ENCODE peak calls at places on chromosomes 7 and 10, in six cellular contexts. One of them, this sample, is unnamed.

GRCh38 chr10:117318909-117319308 is 56.3 kb downstream of the PDZD8 start:
- DNase-seq in IMR-90: peak; percentile 35
- DNase-seq in H9: no peak
- DNase-seq in mesenchymal stem cell: no peak
- DNase-seq in H1: no peak
- DNase-seq in mesendoderm: no peak
- DNase-seq in this sample: no peak

GRCh38 chr7:155228459-155228845 is 69.2 kb upstream of the INSIG1 start:
- DNase-seq in H1: no peak
- DNase-seq in mesenchymal stem cell: peak; percentile 17
- DNase-seq in H9: no peak
- DNase-seq in mesendoderm: no peak
- DNase-seq in IMR-90: peak; percentile 45
- DNase-seq in this sample: no peak

GRCh38 chr7:35781200-35781701 is 19.6 kb upstream of the SEPTIN7 start:
- DNase-seq in IMR-90: peak; percentile 63
- DNase-seq in H9: no peak
- DNase-seq in mesendoderm: no peak
- DNase-seq in mesenchymal stem cell: peak; percentile 80
- DNase-seq in H1: no peak
- DNase-seq in this sample: no peak

GRCh38 chr10:74558897-74559296 is 267.5 kb upstream of the KAT6B start:
- DNase-seq in H9: no peak
- DNase-seq in H1: no peak
- DNase-seq in mesendoderm: peak; percentile 18
- DNase-seq in IMR-90: no peak
- DNase-seq in mesenchymal stem cell: no peak
- DNase-seq in this sample: no peak

GRCh38 chr7:158705234-158705890 is 758 bp upstream of the NCAPG2 start:
- DNase-seq in mesenchymal stem cell: peak; percentile 31
- DNase-seq in mesendoderm: peak; percentile 12
- DNase-seq in H1: no peak
- DNase-seq in H9: no peak
- DNase-seq in IMR-90: no peak
- DNase-seq in this sample: no peak

GRCh38 chr7:11533229-11533820 is 298.7 kb downstream of the THSD7A start:
- DNase-seq in mesenchymal stem cell: no peak
- DNase-seq in mesendoderm: no peak
- DNase-seq in H9: no peak
- DNase-seq in IMR-90: no peak
- DNase-seq in H1: no peak
- DNase-seq in this sample: no peak

GRCh38 chr7:6307762-6308161 is 35.3 kb upstream of the CYTH3 start:
- DNase-seq in mesenchymal stem cell: no peak
- DNase-seq in IMR-90: no peak
- DNase-seq in H9: peak; percentile 37
- DNase-seq in mesendoderm: no peak
- DNase-seq in H1: no peak
- DNase-seq in this sample: no peak

GRCh38 chr7:106812027-106812643 is 52.9 kb upstream of the PIK3CG start:
- DNase-seq in H1: no peak
- DNase-seq in IMR-90: no peak
- DNase-seq in mesenchymal stem cell: no peak
- DNase-seq in mesendoderm: no peak
- DNase-seq in H9: no peak
- DNase-seq in this sample: no peak

GRCh38 chr7:14085901-14086300 is 96.4 kb upstream of the ETV1 start:
- DNase-seq in H1: no peak
- DNase-seq in mesendoderm: peak; percentile 12
- DNase-seq in IMR-90: no peak
- DNase-seq in mesenchymal stem cell: peak; percentile 4
- DNase-seq in H9: no peak
- DNase-seq in this sample: no peak

GRCh38 chr7:128744366-128744905 is 5.3 kb downstream of the CALU start:
- DNase-seq in H9: no peak
- DNase-seq in mesenchymal stem cell: no peak
- DNase-seq in mesendoderm: no peak
- DNase-seq in H1: no peak
- DNase-seq in IMR-90: no peak
- DNase-seq in this sample: no peak

GRCh38 chr7:128742206-128742605 is 3.0 kb downstream of the CALU start:
- DNase-seq in H1: no peak
- DNase-seq in H9: no peak
- DNase-seq in mesenchymal stem cell: peak; percentile 41
- DNase-seq in IMR-90: peak; percentile 66
- DNase-seq in mesendoderm: no peak
- DNase-seq in this sample: no peak

GRCh38 chr7:128740996-128741395 is 1.8 kb downstream of the CALU start:
- DNase-seq in IMR-90: no peak
- DNase-seq in mesendoderm: no peak
- DNase-seq in mesenchymal stem cell: peak; percentile 32
- DNase-seq in H1: no peak
- DNase-seq in H9: no peak
- DNase-seq in this sample: no peak

GRCh38 chr7:128741491-128741890 is 2.3 kb downstream of the CALU start:
- DNase-seq in IMR-90: no peak
- DNase-seq in H9: no peak
- DNase-seq in mesenchymal stem cell: no peak
- DNase-seq in H1: no peak
- DNase-seq in mesendoderm: no peak
- DNase-seq in this sample: no peak

GRCh38 chr7:128743112-128743772 is 4.1 kb downstream of the CALU start:
- DNase-seq in mesendoderm: no peak
- DNase-seq in mesenchymal stem cell: peak; percentile 56
- DNase-seq in H9: no peak
- DNase-seq in IMR-90: no peak
- DNase-seq in H1: no peak
- DNase-seq in this sample: no peak
- H2BK15ac ChIP-seq in mesendoderm: no peak overlapping the region
- H2BK15ac ChIP-seq in mesenchymal stem cell: no peak overlapping the region
- H2BK15ac ChIP-seq in H9: no peak overlapping the region
- H2BK15ac ChIP-seq in IMR-90: no peak overlapping the region
- H2BK15ac ChIP-seq in H1: no peak overlapping the region
- H2BK15ac ChIP-seq in this sample: no peak overlapping the region

GRCh38 chr7:55081067-55081853 is 62.4 kb downstream of the EGFR start:
- DNase-seq in IMR-90: no peak
- DNase-seq in H9: no peak
- DNase-seq in mesenchymal stem cell: no peak
- DNase-seq in H1: no peak
- DNase-seq in mesendoderm: no peak
- DNase-seq in this sample: no peak

GRCh38 chr7:55078465-55079372 is 59.9 kb downstream of the EGFR start:
- DNase-seq in H1: no peak
- DNase-seq in mesenchymal stem cell: no peak
- DNase-seq in H9: peak; percentile 72
- DNase-seq in IMR-90: no peak
- DNase-seq in mesendoderm: peak; percentile 54
- DNase-seq in this sample: no peak

GRCh38 chr7:55077581-55078410 is 59.0 kb downstream of the EGFR start:
- DNase-seq in mesenchymal stem cell: no peak
- DNase-seq in IMR-90: no peak
- DNase-seq in H1: no peak
- DNase-seq in H9: no peak
- DNase-seq in mesendoderm: no peak
- DNase-seq in this sample: no peak

GRCh38 chr7:55081854-55082603 is 63.2 kb downstream of the EGFR start:
- DNase-seq in mesenchymal stem cell: no peak
- DNase-seq in IMR-90: peak; percentile 21
- DNase-seq in mesendoderm: no peak
- DNase-seq in H9: no peak
- DNase-seq in H1: no peak
- DNase-seq in this sample: no peak

DNA sequence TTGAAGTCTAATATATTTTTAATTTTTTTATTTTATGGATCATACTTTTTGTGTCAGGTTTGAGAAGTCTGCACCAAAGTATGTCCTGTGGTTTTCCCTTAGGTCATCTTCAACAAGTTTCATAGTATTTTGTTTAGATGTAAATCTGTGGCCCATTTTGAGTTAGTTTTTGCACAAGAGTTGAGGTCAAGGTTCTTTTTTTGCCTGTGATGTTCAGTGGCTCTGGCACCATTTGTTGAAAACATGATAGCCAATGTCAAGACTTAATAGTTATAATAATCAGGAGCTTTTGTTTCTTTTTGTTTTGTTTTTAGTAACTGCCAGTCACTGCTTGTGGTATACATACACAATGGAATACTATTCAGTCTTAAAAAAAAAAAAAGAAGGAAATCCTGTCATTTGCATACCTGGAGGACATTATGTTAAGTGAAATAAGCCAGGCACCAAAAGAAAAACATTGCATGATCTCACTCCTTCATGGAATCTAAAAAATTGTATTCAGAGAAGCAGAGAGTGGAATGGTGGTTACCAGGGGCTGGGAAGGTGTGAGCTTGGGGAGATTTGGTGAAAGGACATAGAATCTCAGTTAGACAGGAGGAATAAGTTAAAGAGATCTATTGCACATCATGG is 61.3 kb downstream of the EGFR start:
- DNase-seq in mesenchymal stem cell: no peak
- DNase-seq in H9: no peak
- DNase-seq in mesendoderm: no peak
- DNase-seq in H1: no peak
- DNase-seq in IMR-90: no peak
- DNase-seq in this sample: no peak
- H2BK15ac ChIP-seq in mesenchymal stem cell: no peak overlapping the region
- H2BK15ac ChIP-seq in H9: no peak overlapping the region
- H2BK15ac ChIP-seq in mesendoderm: no peak overlapping the region
- H2BK15ac ChIP-seq in H1: no peak overlapping the region
- H2BK15ac ChIP-seq in IMR-90: no peak overlapping the region
- H2BK15ac ChIP-seq in this sample: no peak overlapping the region

GRCh38 chr7:74225400-74225799 is 15.6 kb downstream of the LAT2 start:
- DNase-seq in IMR-90: no peak
- DNase-seq in H1: no peak
- DNase-seq in H9: no peak
- DNase-seq in mesenchymal stem cell: no peak
- DNase-seq in mesendoderm: no peak
- DNase-seq in this sample: no peak
- H2BK15ac ChIP-seq in IMR-90: no peak overlapping the region
- H2BK15ac ChIP-seq in H1: no peak overlapping the region
- H2BK15ac ChIP-seq in H9: no peak overlapping the region
- H2BK15ac ChIP-seq in mesenchymal stem cell: no peak overlapping the region
- H2BK15ac ChIP-seq in mesendoderm: no peak overlapping the region
- H2BK15ac ChIP-seq in this sample: no peak overlapping the region

GRCh38 chr10:121974535-121975294 is at the start of gene NSMCE4A:
- DNase-seq in IMR-90: peak; percentile 71
- DNase-seq in H9: peak; percentile 39
- DNase-seq in mesenchymal stem cell: peak; percentile 76
- DNase-seq in mesendoderm: peak; percentile 87
- DNase-seq in H1: peak; percentile 43
- DNase-seq in this sample: peak; percentile 65

GRCh38 chr10:121975295-121976086 is 474 bp upstream of the NSMCE4A start:
- DNase-seq in IMR-90: no peak
- DNase-seq in mesenchymal stem cell: no peak
- DNase-seq in H9: peak; percentile 83
- DNase-seq in mesendoderm: peak; percentile 30
- DNase-seq in H1: no peak
- DNase-seq in this sample: no peak

GRCh38 chr10:121978511-121978910 is 3.5 kb upstream of the NSMCE4A start:
- DNase-seq in mesendoderm: no peak
- DNase-seq in IMR-90: no peak
- DNase-seq in mesenchymal stem cell: no peak
- DNase-seq in H9: no peak
- DNase-seq in H1: no peak
- DNase-seq in this sample: no peak

GRCh38 chr10:121976607-121977006 is 1.6 kb upstream of the NSMCE4A start:
- DNase-seq in mesendoderm: no peak
- DNase-seq in H9: no peak
- DNase-seq in mesenchymal stem cell: no peak
- DNase-seq in IMR-90: no peak
- DNase-seq in H1: no peak
- DNase-seq in this sample: no peak

DNA sequence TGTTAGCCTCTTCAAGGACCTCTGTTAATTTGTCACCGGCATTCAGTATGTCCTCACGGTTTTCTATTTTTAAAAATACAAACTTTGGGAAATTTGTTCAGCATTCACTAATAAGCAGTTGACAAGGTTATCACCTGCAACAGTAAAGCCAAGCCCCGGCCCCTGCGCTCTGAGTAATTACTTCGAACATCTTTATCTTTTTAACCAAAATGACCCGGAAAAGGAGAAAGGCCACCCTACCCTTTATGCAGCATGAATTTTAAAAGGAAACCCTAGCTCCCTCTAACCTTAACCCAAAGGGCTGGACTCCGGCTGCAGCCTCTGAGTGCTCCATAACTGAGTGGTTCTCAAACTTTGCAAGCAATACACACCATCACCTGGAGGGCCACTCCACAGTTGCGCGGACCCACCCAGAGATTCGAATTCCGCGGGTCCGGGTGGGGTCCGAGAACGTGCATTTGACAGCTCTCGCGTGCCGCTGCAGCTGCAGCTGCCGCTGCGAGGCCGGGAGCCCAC is 940 bp downstream of the NSMCE4A start:
- DNase-seq in mesenchymal stem cell: no peak
- DNase-seq in IMR-90: no peak
- DNase-seq in mesendoderm: no peak
- DNase-seq in H9: no peak
- DNase-seq in H1: no peak
- DNase-seq in this sample: peak; percentile 4
- H2BK15ac ChIP-seq in mesenchymal stem cell: no peak overlapping the region
- H2BK15ac ChIP-seq in IMR-90: no peak overlapping the region
- H2BK15ac ChIP-seq in mesendoderm: no peak overlapping the region
- H2BK15ac ChIP-seq in H9: no peak overlapping the region
- H2BK15ac ChIP-seq in H1: no peak overlapping the region
- H2BK15ac ChIP-seq in this sample: no peak overlapping the region

GRCh38 chr7:23230586-23231195 is 15.9 kb upstream of the GPNMB start:
- DNase-seq in H1: no peak
- DNase-seq in IMR-90: no peak
- DNase-seq in mesendoderm: no peak
- DNase-seq in mesenchymal stem cell: no peak
- DNase-seq in H9: no peak
- DNase-seq in this sample: no peak

GRCh38 chr7:23222439-23223045 is 24.0 kb upstream of the GPNMB start:
- DNase-seq in mesendoderm: no peak
- DNase-seq in mesenchymal stem cell: no peak
- DNase-seq in H1: no peak
- DNase-seq in IMR-90: no peak
- DNase-seq in H9: no peak
- DNase-seq in this sample: no peak

GRCh38 chr7:23232966-23233365 is 13.6 kb upstream of the GPNMB start:
- DNase-seq in IMR-90: no peak
- DNase-seq in mesenchymal stem cell: no peak
- DNase-seq in H9: no peak
- DNase-seq in mesendoderm: peak; percentile 62
- DNase-seq in H1: no peak
- DNase-seq in this sample: no peak

GRCh38 chr7:23226841-23227450 is 19.6 kb upstream of the GPNMB start:
- DNase-seq in mesendoderm: no peak
- DNase-seq in H1: no peak
- DNase-seq in H9: no peak
- DNase-seq in mesenchymal stem cell: no peak
- DNase-seq in IMR-90: no peak
- DNase-seq in this sample: no peak

GRCh38 chr7:23228412-23228811 is 18.2 kb upstream of the GPNMB start:
- DNase-seq in mesendoderm: no peak
- DNase-seq in H1: no peak
- DNase-seq in IMR-90: no peak
- DNase-seq in H9: no peak
- DNase-seq in mesenchymal stem cell: no peak
- DNase-seq in this sample: no peak
- H2BK15ac ChIP-seq in mesendoderm: no peak overlapping the region
- H2BK15ac ChIP-seq in H1: no peak overlapping the region
- H2BK15ac ChIP-seq in IMR-90: no peak overlapping the region
- H2BK15ac ChIP-seq in H9: no peak overlapping the region
- H2BK15ac ChIP-seq in mesenchymal stem cell: no peak overlapping the region
- H2BK15ac ChIP-seq in this sample: no peak overlapping the region

This sample was measured in neuronal stem cell.